ENCODE peak calls at places on chromosomes 16 and 17, in seven cellular contexts. I is activated CD8-positive, alpha-beta T cell treated with anti-CD3 and anti-CD28 coated beads, Interleukin-2, amount 10 ng/mL, durations not matched to agents 7 days and 5 days; T is suprapubic skin; V is tibial artery; B is activated T-cell treated with anti-CD3 and anti-CD28 coated beads, Interleukin-2, amount 50 U/mL, for 48 hours; H is H7; G is dorsolateral prefrontal cortex. Q is an unnamed sample.

GRCh38 chr17:58513913-58514794 is at the start of gene MTMR4:
- DNase-seq in B (peak), H (peak), I (peak), G (no peak), T (no peak), V (peak), Q (peak)

GRCh38 chr16:51500306-51500705 is 349.2 kb upstream of the SALL1 start:
- DNase-seq in V (no peak), B (no peak), G (no peak), T (no peak), H (no peak), I (no peak), Q (no peak)

GRCh38 chr17:9802294-9802693 is 10.9 kb upstream of the DHRS7C start:
- DNase-seq in I (no peak), H (no peak), V (no peak), G (no peak), B (no peak), T (no peak), Q (no peak)

GRCh38 chr17:66910651-66911285 is 53.7 kb upstream of the CACNG4 start:
- DNase-seq in H (no peak), I (no peak), B (no peak), V (no peak), T (no peak), G (no peak), Q (no peak)

GRCh38 chr17:42571435-42572225 is 4.7 kb downstream of the MLX start:
- DNase-seq in G (no peak), H (no peak), I (no peak), B (no peak), T (no peak), V (no peak), Q (no peak)

GRCh38 chr17:75270218-75270965 is 639 bp downstream of the MIF4GD start:
- DNase-seq in B (peak), G (peak), I (peak), H (peak), V (peak), T (peak), Q (peak)

GRCh38 chr17:81498953-81499600 is 13.5 kb downstream of the ACTG1 start:
- DNase-seq in I (no peak), T (no peak), B (no peak), G (no peak), H (peak), V (no peak), Q (no peak)

GRCh38 chr16:27355610-27356009 is 41.8 kb downstream of the IL4R start:
- DNase-seq in I (peak), H (peak), B (peak), G (no peak), T (no peak), V (no peak), Q (no peak)

GRCh38 chr17:20179031-20179430 is 169.9 kb downstream of the SPECC1 start:
- DNase-seq in V (no peak), G (peak), H (no peak), T (no peak), B (no peak), I (no peak), Q (no peak)

GRCh38 chr17:28807925-28808641 is 34.5 kb downstream of the FAM222B start:
- DNase-seq in H (no peak), B (no peak), T (no peak), I (no peak), G (no peak), V (peak), Q (no peak)

GRCh38 chr17:65786479-65786878 is 225.0 kb upstream of the AXIN2 start:
- DNase-seq in B (no peak), V (no peak), I (no peak), H (no peak), G (no peak), T (no peak), Q (no peak)

GRCh38 chr16:55703003-55704001 is 47.5 kb downstream of the SLC6A2 start:
- DNase-seq in H (peak), I (peak), V (no peak), G (no peak), B (no peak), T (no peak), Q (no peak)

GRCh38 chr16:70746040-70746707 is 54.8 kb downstream of the VAC14 start:
- DNase-seq in H (no peak), T (no peak), G (no peak), B (peak), V (peak), I (no peak), Q (no peak)

GRCh38 chr16:81532491-81533174 is 88.0 kb downstream of the CMIP start:
- DNase-seq in V (no peak), G (no peak), I (no peak), T (no peak), H (no peak), B (no peak), Q (no peak)

GRCh38 chr17:28612936-28613872 is 781 bp downstream of the RSKR start:
- DNase-seq in B (peak), V (peak), H (peak), I (peak), T (no peak), G (no peak), Q (no peak)

GRCh38 chr16:81821422-81822128 is 42.5 kb downstream of the PLCG2 start:
- DNase-seq in B (no peak), H (peak), G (no peak), T (no peak), I (no peak), V (no peak), Q (no peak)

GRCh38 chr16:53053967-53054669 is 673 bp upstream of the CHD9 start:
- DNase-seq in V (peak), T (no peak), B (no peak), I (peak), G (no peak), H (peak), Q (no peak)

GRCh38 chr16:12207939-12208338 is 231.4 kb downstream of the SNX29 start:
- DNase-seq in I (no peak), V (no peak), H (no peak), G (no peak), B (no peak), T (no peak), Q (no peak)

GRCh38 chr17:20224379-20224778 is 215.2 kb downstream of the SPECC1 start:
- DNase-seq in V (no peak), G (no peak), I (no peak), T (no peak), H (no peak), B (no peak), Q (no peak)

GRCh38 chr17:8103549-8103948 is 14.8 kb downstream of the ALOXE3 start:
- DNase-seq in I (no peak), V (no peak), B (no peak), H (no peak), G (no peak), T (no peak), Q (no peak)

GRCh38 chr17:47999612-48000011 is 28.7 kb downstream of the CDK5RAP3 start:
- DNase-seq in T (no peak), I (peak), V (no peak), G (no peak), B (no peak), H (peak), Q (no peak)

GRCh38 chr17:9904277-9905077 is 594 bp downstream of the RCVRN start:
- DNase-seq in I (no peak), B (no peak), H (no peak), V (no peak), T (no peak), G (no peak), Q (no peak)

GRCh38 chr16:48526058-48526957 is 83.7 kb downstream of the N4BP1 start:
- DNase-seq in V (no peak), G (no peak), B (peak), I (peak), T (peak), H (peak), Q (no peak)

GRCh38 chr17:40038882-40039513 is 15.2 kb downstream of the MED24 start:
- DNase-seq in V (peak), G (no peak), T (peak), B (no peak), I (no peak), H (peak), Q (no peak)

GRCh38 chr17:66459811-66460270 is 157.4 kb downstream of the PRKCA start:
- DNase-seq in I (no peak), B (no peak), H (no peak), T (no peak), G (no peak), V (peak), Q (no peak)

GRCh38 chr17:43342601-43342905 is 56.2 kb upstream of the ARL4D start:
- DNase-seq in G (no peak), H (no peak), V (no peak), I (no peak), T (no peak), B (no peak), Q (no peak)

GRCh38 chr17:20315821-20316220 is 151.5 kb downstream of the LGALS9B start:
- DNase-seq in T (no peak), G (no peak), B (no peak), H (peak), V (no peak), I (no peak), Q (no peak)

GRCh38 chr16:66486773-66487579 is 59.9 kb downstream of the BEAN1 start:
- DNase-seq in H (no peak), G (no peak), B (peak), T (peak), V (peak), I (peak), Q (no peak)

GRCh38 chr16:25493136-25493811 is 198.5 kb upstream of the HS3ST4 start:
- DNase-seq in H (no peak), G (no peak), I (no peak), B (no peak), T (no peak), V (no peak), Q (no peak)

GRCh38 chr16:88705076-88705684 is 1.0 kb downstream of the RNF166 start:
- DNase-seq in V (peak), G (no peak), H (no peak), I (peak), B (peak), T (no peak), Q (peak)

GRCh38 chr16:49183911-49184310 is 97.7 kb downstream of the CBLN1 start:
- DNase-seq in H (peak), G (no peak), B (no peak), I (no peak), V (no peak), T (no peak), Q (no peak)

GRCh38 chr16:67657751-67658518 is 2.1 kb downstream of the ACD start:
- DNase-seq in V (no peak), B (no peak), H (no peak), G (no peak), I (no peak), T (no peak), Q (no peak)

GRCh38 chr17:29867643-29868181 is 62.3 kb downstream of the SSH2 start:
- DNase-seq in T (no peak), B (no peak), H (no peak), G (no peak), V (no peak), I (no peak), Q (no peak)

GRCh38 chr17:81644496-81644895 is 7.5 kb downstream of the TSPAN10 start:
- DNase-seq in H (peak), I (no peak), G (no peak), B (no peak), T (no peak), V (no peak), Q (no peak)

GRCh38 chr16:87860553-87861299 is 8.6 kb downstream of the SLC7A5 start:
- DNase-seq in I (no peak), T (no peak), G (no peak), V (no peak), B (no peak), H (peak), Q (no peak)

GRCh38 chr16:23826528-23827244 is 9.1 kb upstream of the PRKCB start:
- DNase-seq in V (no peak), T (no peak), H (no peak), I (peak), B (no peak), G (no peak), Q (peak)

GRCh38 chr16:21599994-21600773 is 807 bp downstream of the METTL9 start:
- DNase-seq in B (peak), H (no peak), V (no peak), I (peak), T (no peak), G (no peak), Q (peak)

GRCh38 chr16:12330977-12331376 is 354.4 kb downstream of the SNX29 start:
- DNase-seq in G (no peak), B (no peak), I (no peak), V (no peak), H (no peak), T (no peak), Q (no peak)